ENCODE peak calls at places on chromosome 7, in nine cellular contexts. L is ovary; C is PC-9; Y is activated gamma-delta T cell treated with anti-CD3 and anti-CD28 coated beads, Interleukin-2, amount 50 U/mL, for 16 hours; Z is caudate nucleus; J is CD8-positive, alpha-beta memory T cell; X is IMR-90; K is central memory CD8-positive, alpha-beta T cell; Q is amygdala. P is an unnamed sample.

GRCh38 chr7:133408212-133408611 is 155.3 kb downstream of the EXOC4 start:
- DNase-seq in L (no peak), C (no peak), Y (no peak), Z (no peak), J (no peak), X (no peak), K (no peak), Q (no peak), P (no peak)

GRCh38 chr7:18974803-18975202 is 142.6 kb downstream of the TWIST1 start:
- DNase-seq in L (no peak), C (no peak), Y (no peak), Z (no peak), J (no peak), X (peak), K (no peak), Q (no peak), P (no peak)

GRCh38 chr7:88184848-88185304 is 35.0 kb downstream of the SRI start:
- DNase-seq in L (no peak), C (peak), Y (no peak), Z (no peak), J (no peak), X (peak), K (no peak), Q (no peak), P (no peak)

GRCh38 chr7:111096997-111097396 is 6.1 kb downstream of the LRRN3 start:
- DNase-seq in L (no peak), C (no peak), Y (no peak), Z (no peak), J (no peak), X (no peak), K (no peak), Q (no peak), P (no peak)

GRCh38 chr7:83267141-83267631 is 104.5 kb upstream of the PCLO start:
- DNase-seq in L (no peak), C (no peak), Y (no peak), Z (no peak), J (no peak), X (no peak), K (no peak), Q (no peak), P (no peak)

GRCh38 chr7:5117095-5117970 is 71.7 kb downstream of the RBAK start:
- DNase-seq in L (no peak), C (no peak), Y (no peak), Z (no peak), J (no peak), X (no peak), K (no peak), Q (no peak), P (no peak)

GRCh38 chr7:149355390-149356048 is 93.5 kb downstream of the ZNF783 start:
- DNase-seq in L (no peak), C (peak), Y (no peak), Z (no peak), J (no peak), X (no peak), K (no peak), Q (no peak), P (no peak)

GRCh38 chr7:150515752-150516151 is 1.1 kb downstream of the GIMAP7 start:
- DNase-seq in L (no peak), C (no peak), Y (no peak), Z (no peak), J (no peak), X (no peak), K (no peak), Q (no peak), P (no peak)

GRCh38 chr7:99990417-99990816 is 14.6 kb upstream of the AZGP1 start:
- DNase-seq in L (no peak), C (no peak), Y (no peak), Z (peak), J (no peak), X (no peak), K (no peak), Q (no peak), P (no peak)

GRCh38 chr7:30519122-30519521 is 14.5 kb upstream of the GGCT start:
- DNase-seq in L (no peak), C (peak), Y (no peak), Z (no peak), J (no peak), X (no peak), K (no peak), Q (no peak), P (no peak)

GRCh38 chr7:143355450-143356385 is 6.8 kb downstream of the FAM131B start:
- DNase-seq in L (no peak), C (no peak), Y (no peak), Z (no peak), J (no peak), X (no peak), K (no peak), Q (no peak), P (no peak)

GRCh38 chr7:149625339-149625946 is 127.8 kb upstream of the ZNF746 start:
- DNase-seq in L (peak), C (no peak), Y (peak), Z (peak), J (peak), X (peak), K (peak), Q (no peak), P (peak)

GRCh38 chr7:139944248-139944647 is 115.2 kb downstream of the TBXAS1 start:
- DNase-seq in L (no peak), C (no peak), Y (no peak), Z (no peak), J (no peak), X (no peak), K (no peak), Q (no peak), P (no peak)

GRCh38 chr7:77425151-77426051 is 9.3 kb upstream of the GSAP start:
- DNase-seq in L (no peak), C (peak), Y (no peak), Z (no peak), J (no peak), X (peak), K (no peak), Q (no peak), P (no peak)

GRCh38 chr7:123641901-123642300 is 13.8 kb upstream of the LMOD2 start:
- DNase-seq in L (no peak), C (no peak), Y (no peak), Z (no peak), J (no peak), X (no peak), K (no peak), Q (no peak), P (no peak)

GRCh38 chr7:151689196-151689971 is 169.7 kb upstream of the RHEB start:
- DNase-seq in L (no peak), C (peak), Y (no peak), Z (peak), J (no peak), X (no peak), K (no peak), Q (no peak), P (no peak)

GRCh38 chr7:73948287-73948686 is 79.7 kb upstream of the ELN start:
- DNase-seq in L (no peak), C (no peak), Y (no peak), Z (no peak), J (no peak), X (no peak), K (no peak), Q (no peak), P (no peak)

P was measured in natural killer cell treated with Interleukin-12 subunit alpha and Interleukin-12 subunit beta and Interleukin-15 and Interleukin-18, amount 100 ng/mL, for 72 hours.